ENCODE peak calls at places on chromosomes 13 and 19, in seven cellular contexts. O, Y, S, J, E, V and A are unnamed samples.
A peak's percentile ranks its signal among the peaks of the same experiment; 100 is the strongest.

GRCh38 chr13:74101436-74101835 is 32.8 kb downstream of the KLF12 start:
- DNase-seq in J (no peak), S (no peak), O (no peak), V (no peak), E (no peak), Y (no peak), A (no peak)

GRCh38 chr19:40601061-40601973 is at the start of gene LTBP4:
- DNase-seq in S (no peak), V (no peak), O (no peak), E (peak; percentile 54), Y (no peak), J (no peak), A (no peak)

GRCh38 chr13:40102854-40103253 is 447.4 kb downstream of the COG6 start:
- DNase-seq in O (no peak), J (no peak), S (no peak), E (peak; percentile 70), Y (no peak), V (peak; percentile 55), A (no peak)

GRCh38 chr19:39966617-39967016 is 4.3 kb upstream of the PSMC4 start:
- DNase-seq in V (no peak), J (no peak), E (no peak), Y (no peak), S (no peak), O (no peak), A (no peak)

GRCh38 chr19:53102186-53102585 is 1.0 kb downstream of the ZNF160 start:
- DNase-seq in V (no peak), Y (no peak), J (no peak), S (no peak), E (no peak), O (no peak), A (no peak)

GRCh38 chr19:42149447-42150202 is 17.4 kb upstream of the POU2F2 start:
- DNase-seq in J (no peak), S (no peak), Y (no peak), O (no peak), V (no peak), E (no peak), A (no peak)

GRCh38 chr13:75445717-75446529 is 36.0 kb downstream of the TBC1D4 start:
- DNase-seq in O (no peak), S (no peak), E (no peak), Y (no peak), V (no peak), J (no peak), A (no peak)

GRCh38 chr19:13299838-13300237 is 149.6 kb downstream of the IER2 start:
- DNase-seq in Y (no peak), S (no peak), V (no peak), J (no peak), O (no peak), E (no peak), A (no peak)